ENCODE peak calls at places on chromosome 2, in eight cellular contexts. One of them, this sample, is unnamed.

GRCh38 chr2:231162036-231162345 is 36.4 kb upstream of the ARMC9 start:
- DNase-seq in epithelial cell of esophagus: no peak
- DNase-seq in activated T-cell treated with anti-CD3 and anti-CD28 coated beads for 48 hours: no peak
- DNase-seq in occipital lobe: no peak
- DNase-seq in colonic mucosa: no peak
- DNase-seq in hippocampal formation: no peak
- DNase-seq in activated T-helper 1 cell treated with anti-CD3 and anti-CD28 coated beads, Interleukin-12 subunit alpha, Interleukin-12 subunit beta, Interleukin-2, Interleukin-4 antibody, amounts not matched to agents 30 ng/mL and 10 ng/mL and 1 ng/mL, durations not matched to agents 14 hours and 24 hours and 36 hours: no peak
- DNase-seq in T follicular helper cell: no peak
- DNase-seq in this sample: no peak

GRCh38 chr2:76870581-76870980 is 651.6 kb downstream of the LRRTM4 start:
- DNase-seq in hippocampal formation: no peak
- DNase-seq in activated T-helper 1 cell treated with anti-CD3 and anti-CD28 coated beads, Interleukin-12 subunit alpha, Interleukin-12 subunit beta, Interleukin-2, Interleukin-4 antibody, amounts not matched to agents 30 ng/mL and 10 ng/mL and 1 ng/mL, durations not matched to agents 14 hours and 24 hours and 36 hours: no peak
- DNase-seq in T follicular helper cell: no peak
- DNase-seq in occipital lobe: no peak
- DNase-seq in epithelial cell of esophagus: no peak
- DNase-seq in colonic mucosa: no peak
- DNase-seq in activated T-cell treated with anti-CD3 and anti-CD28 coated beads for 48 hours: no peak
- DNase-seq in this sample: no peak

GRCh38 chr2:235678712-235679111 is 184.9 kb downstream of the AGAP1 start:
- DNase-seq in activated T-helper 1 cell treated with anti-CD3 and anti-CD28 coated beads, Interleukin-12 subunit alpha, Interleukin-12 subunit beta, Interleukin-2, Interleukin-4 antibody, amounts not matched to agents 30 ng/mL and 10 ng/mL and 1 ng/mL, durations not matched to agents 14 hours and 24 hours and 36 hours: no peak
- DNase-seq in hippocampal formation: no peak
- DNase-seq in activated T-cell treated with anti-CD3 and anti-CD28 coated beads for 48 hours: no peak
- DNase-seq in epithelial cell of esophagus: no peak
- DNase-seq in colonic mucosa: no peak
- DNase-seq in T follicular helper cell: no peak
- DNase-seq in occipital lobe: no peak
- DNase-seq in this sample: no peak

GRCh38 chr2:29952973-29953372 is 31.6 kb upstream of the ALK start:
- DNase-seq in T follicular helper cell: no peak
- DNase-seq in hippocampal formation: no peak
- DNase-seq in occipital lobe: no peak
- DNase-seq in epithelial cell of esophagus: no peak
- DNase-seq in colonic mucosa: no peak
- DNase-seq in activated T-cell treated with anti-CD3 and anti-CD28 coated beads for 48 hours: no peak
- DNase-seq in activated T-helper 1 cell treated with anti-CD3 and anti-CD28 coated beads, Interleukin-12 subunit alpha, Interleukin-12 subunit beta, Interleukin-2, Interleukin-4 antibody, amounts not matched to agents 30 ng/mL and 10 ng/mL and 1 ng/mL, durations not matched to agents 14 hours and 24 hours and 36 hours: no peak
- DNase-seq in this sample: no peak

GRCh38 chr2:53911434-53912189 is 51.8 kb upstream of the GPR75 start:
- DNase-seq in activated T-cell treated with anti-CD3 and anti-CD28 coated beads for 48 hours: no peak
- DNase-seq in epithelial cell of esophagus: no peak
- DNase-seq in colonic mucosa: no peak
- DNase-seq in hippocampal formation: no peak
- DNase-seq in activated T-helper 1 cell treated with anti-CD3 and anti-CD28 coated beads, Interleukin-12 subunit alpha, Interleukin-12 subunit beta, Interleukin-2, Interleukin-4 antibody, amounts not matched to agents 30 ng/mL and 10 ng/mL and 1 ng/mL, durations not matched to agents 14 hours and 24 hours and 36 hours: no peak
- DNase-seq in occipital lobe: no peak
- DNase-seq in T follicular helper cell: no peak
- DNase-seq in this sample: no peak

GRCh38 chr2:101012706-101013181 is 10.7 kb downstream of the RPL31 start:
- DNase-seq in occipital lobe: no peak
- DNase-seq in activated T-helper 1 cell treated with anti-CD3 and anti-CD28 coated beads, Interleukin-12 subunit alpha, Interleukin-12 subunit beta, Interleukin-2, Interleukin-4 antibody, amounts not matched to agents 30 ng/mL and 10 ng/mL and 1 ng/mL, durations not matched to agents 14 hours and 24 hours and 36 hours: peak
- DNase-seq in activated T-cell treated with anti-CD3 and anti-CD28 coated beads for 48 hours: no peak
- DNase-seq in epithelial cell of esophagus: peak
- DNase-seq in hippocampal formation: peak
- DNase-seq in colonic mucosa: peak
- DNase-seq in T follicular helper cell: peak
- DNase-seq in this sample: peak

GRCh38 chr2:203934006-203934632 is 2.4 kb upstream of the ICOS start:
- DNase-seq in activated T-helper 1 cell treated with anti-CD3 and anti-CD28 coated beads, Interleukin-12 subunit alpha, Interleukin-12 subunit beta, Interleukin-2, Interleukin-4 antibody, amounts not matched to agents 30 ng/mL and 10 ng/mL and 1 ng/mL, durations not matched to agents 14 hours and 24 hours and 36 hours: peak
- DNase-seq in T follicular helper cell: no peak
- DNase-seq in hippocampal formation: no peak
- DNase-seq in activated T-cell treated with anti-CD3 and anti-CD28 coated beads for 48 hours: no peak
- DNase-seq in colonic mucosa: no peak
- DNase-seq in occipital lobe: no peak
- DNase-seq in epithelial cell of esophagus: no peak
- DNase-seq in this sample: no peak

GRCh38 chr2:106094101-106094860 is 99.8 kb downstream of the UXS1 start:
- DNase-seq in T follicular helper cell: peak
- DNase-seq in epithelial cell of esophagus: no peak
- DNase-seq in activated T-helper 1 cell treated with anti-CD3 and anti-CD28 coated beads, Interleukin-12 subunit alpha, Interleukin-12 subunit beta, Interleukin-2, Interleukin-4 antibody, amounts not matched to agents 30 ng/mL and 10 ng/mL and 1 ng/mL, durations not matched to agents 14 hours and 24 hours and 36 hours: peak
- DNase-seq in colonic mucosa: no peak
- DNase-seq in occipital lobe: no peak
- DNase-seq in hippocampal formation: no peak
- DNase-seq in activated T-cell treated with anti-CD3 and anti-CD28 coated beads for 48 hours: no peak
- DNase-seq in this sample: no peak

GRCh38 chr2:148459300-148459891 is 185.2 kb upstream of the EPC2 start:
- DNase-seq in hippocampal formation: no peak
- DNase-seq in activated T-cell treated with anti-CD3 and anti-CD28 coated beads for 48 hours: no peak
- DNase-seq in epithelial cell of esophagus: no peak
- DNase-seq in T follicular helper cell: no peak
- DNase-seq in occipital lobe: no peak
- DNase-seq in colonic mucosa: no peak
- DNase-seq in activated T-helper 1 cell treated with anti-CD3 and anti-CD28 coated beads, Interleukin-12 subunit alpha, Interleukin-12 subunit beta, Interleukin-2, Interleukin-4 antibody, amounts not matched to agents 30 ng/mL and 10 ng/mL and 1 ng/mL, durations not matched to agents 14 hours and 24 hours and 36 hours: no peak
- DNase-seq in this sample: no peak

GRCh38 chr2:27184115-27184514 is 27.7 kb upstream of the ATRAID start:
- DNase-seq in occipital lobe: no peak
- DNase-seq in activated T-cell treated with anti-CD3 and anti-CD28 coated beads for 48 hours: no peak
- DNase-seq in activated T-helper 1 cell treated with anti-CD3 and anti-CD28 coated beads, Interleukin-12 subunit alpha, Interleukin-12 subunit beta, Interleukin-2, Interleukin-4 antibody, amounts not matched to agents 30 ng/mL and 10 ng/mL and 1 ng/mL, durations not matched to agents 14 hours and 24 hours and 36 hours: no peak
- DNase-seq in epithelial cell of esophagus: no peak
- DNase-seq in hippocampal formation: no peak
- DNase-seq in colonic mucosa: no peak
- DNase-seq in T follicular helper cell: no peak
- DNase-seq in this sample: no peak

GRCh38 chr2:148718039-148718438 is 73.5 kb downstream of the EPC2 start:
- DNase-seq in occipital lobe: no peak
- DNase-seq in activated T-helper 1 cell treated with anti-CD3 and anti-CD28 coated beads, Interleukin-12 subunit alpha, Interleukin-12 subunit beta, Interleukin-2, Interleukin-4 antibody, amounts not matched to agents 30 ng/mL and 10 ng/mL and 1 ng/mL, durations not matched to agents 14 hours and 24 hours and 36 hours: no peak
- DNase-seq in hippocampal formation: no peak
- DNase-seq in epithelial cell of esophagus: no peak
- DNase-seq in colonic mucosa: no peak
- DNase-seq in activated T-cell treated with anti-CD3 and anti-CD28 coated beads for 48 hours: no peak
- DNase-seq in T follicular helper cell: no peak
- DNase-seq in this sample: no peak

GRCh38 chr2:44700824-44701223 is 240.7 kb upstream of the SIX3 start:
- DNase-seq in T follicular helper cell: no peak
- DNase-seq in colonic mucosa: no peak
- DNase-seq in activated T-helper 1 cell treated with anti-CD3 and anti-CD28 coated beads, Interleukin-12 subunit alpha, Interleukin-12 subunit beta, Interleukin-2, Interleukin-4 antibody, amounts not matched to agents 30 ng/mL and 10 ng/mL and 1 ng/mL, durations not matched to agents 14 hours and 24 hours and 36 hours: no peak
- DNase-seq in activated T-cell treated with anti-CD3 and anti-CD28 coated beads for 48 hours: no peak
- DNase-seq in epithelial cell of esophagus: no peak
- DNase-seq in occipital lobe: no peak
- DNase-seq in hippocampal formation: no peak
- DNase-seq in this sample: no peak

GRCh38 chr2:25324905-25325592 is 16.7 kb downstream of the DNMT3A start:
- DNase-seq in colonic mucosa: no peak
- DNase-seq in epithelial cell of esophagus: no peak
- DNase-seq in hippocampal formation: no peak
- DNase-seq in occipital lobe: peak
- DNase-seq in activated T-cell treated with anti-CD3 and anti-CD28 coated beads for 48 hours: no peak
- DNase-seq in T follicular helper cell: no peak
- DNase-seq in activated T-helper 1 cell treated with anti-CD3 and anti-CD28 coated beads, Interleukin-12 subunit alpha, Interleukin-12 subunit beta, Interleukin-2, Interleukin-4 antibody, amounts not matched to agents 30 ng/mL and 10 ng/mL and 1 ng/mL, durations not matched to agents 14 hours and 24 hours and 36 hours: no peak
- DNase-seq in this sample: peak

GRCh38 chr2:128636802-128637147 is 318.1 kb upstream of the HS6ST1 start:
- DNase-seq in occipital lobe: no peak
- DNase-seq in T follicular helper cell: no peak
- DNase-seq in hippocampal formation: no peak
- DNase-seq in epithelial cell of esophagus: no peak
- DNase-seq in activated T-helper 1 cell treated with anti-CD3 and anti-CD28 coated beads, Interleukin-12 subunit alpha, Interleukin-12 subunit beta, Interleukin-2, Interleukin-4 antibody, amounts not matched to agents 30 ng/mL and 10 ng/mL and 1 ng/mL, durations not matched to agents 14 hours and 24 hours and 36 hours: no peak
- DNase-seq in colonic mucosa: no peak
- DNase-seq in activated T-cell treated with anti-CD3 and anti-CD28 coated beads for 48 hours: no peak
- DNase-seq in this sample: no peak

GRCh38 chr2:12488365-12488972 is 228.3 kb upstream of the TRIB2 start:
- DNase-seq in activated T-helper 1 cell treated with anti-CD3 and anti-CD28 coated beads, Interleukin-12 subunit alpha, Interleukin-12 subunit beta, Interleukin-2, Interleukin-4 antibody, amounts not matched to agents 30 ng/mL and 10 ng/mL and 1 ng/mL, durations not matched to agents 14 hours and 24 hours and 36 hours: peak
- DNase-seq in colonic mucosa: no peak
- DNase-seq in activated T-cell treated with anti-CD3 and anti-CD28 coated beads for 48 hours: no peak
- DNase-seq in epithelial cell of esophagus: peak
- DNase-seq in hippocampal formation: no peak
- DNase-seq in occipital lobe: no peak
- DNase-seq in T follicular helper cell: peak
- DNase-seq in this sample: no peak

GRCh38 chr2:106581276-106581675 is 94.1 kb downstream of the CD8B2 start:
- DNase-seq in activated T-cell treated with anti-CD3 and anti-CD28 coated beads for 48 hours: no peak
- DNase-seq in T follicular helper cell: no peak
- DNase-seq in epithelial cell of esophagus: no peak
- DNase-seq in occipital lobe: no peak
- DNase-seq in colonic mucosa: no peak
- DNase-seq in hippocampal formation: no peak
- DNase-seq in activated T-helper 1 cell treated with anti-CD3 and anti-CD28 coated beads, Interleukin-12 subunit alpha, Interleukin-12 subunit beta, Interleukin-2, Interleukin-4 antibody, amounts not matched to agents 30 ng/mL and 10 ng/mL and 1 ng/mL, durations not matched to agents 14 hours and 24 hours and 36 hours: no peak
- DNase-seq in this sample: no peak